ENCODE peak calls at places on chromosomes 16 and 17, in five cellular contexts. One of them, this sample, is unnamed.

GRCh38 chr17:82927311-82927660 is 87.5 kb upstream of the ZNF750 start:
- DNase-seq in epithelial cell of esophagus: no peak
- DNase-seq in cardiac fibroblast: no peak
- DNase-seq in GM23338: no peak
- DNase-seq in choroid plexus epithelial cell: no peak
- DNase-seq in this sample: no peak

GRCh38 chr16:30997000-30997886 is 12.2 kb downstream of the HSD3B7 start:
- DNase-seq in epithelial cell of esophagus: peak
- DNase-seq in cardiac fibroblast: peak
- DNase-seq in GM23338: peak
- DNase-seq in choroid plexus epithelial cell: peak
- DNase-seq in this sample: no peak

GRCh38 chr17:59165933-59166342 is 10.4 kb downstream of the PRR11 start:
- DNase-seq in epithelial cell of esophagus: peak
- DNase-seq in cardiac fibroblast: peak
- DNase-seq in GM23338: peak
- DNase-seq in choroid plexus epithelial cell: peak
- DNase-seq in this sample: peak

GRCh38 chr16:14324581-14324980 is 253.5 kb downstream of the MRTFB start:
- DNase-seq in epithelial cell of esophagus: no peak
- DNase-seq in cardiac fibroblast: peak
- DNase-seq in GM23338: no peak
- DNase-seq in choroid plexus epithelial cell: peak
- DNase-seq in this sample: no peak

GRCh38 chr17:19553036-19553435 is 19.4 kb downstream of the SLC47A1 start:
- DNase-seq in epithelial cell of esophagus: no peak
- DNase-seq in cardiac fibroblast: no peak
- DNase-seq in GM23338: no peak
- DNase-seq in choroid plexus epithelial cell: no peak
- DNase-seq in this sample: no peak

GRCh38 chr17:2874211-2874686 is 78.0 kb downstream of the RAP1GAP2 start:
- DNase-seq in epithelial cell of esophagus: peak
- DNase-seq in cardiac fibroblast: no peak
- DNase-seq in GM23338: peak
- DNase-seq in choroid plexus epithelial cell: no peak
- DNase-seq in this sample: no peak

GRCh38 chr17:29617125-29617480 is 5.6 kb downstream of the CORO6 start:
- DNase-seq in epithelial cell of esophagus: peak
- DNase-seq in cardiac fibroblast: peak
- DNase-seq in GM23338: peak
- DNase-seq in choroid plexus epithelial cell: peak
- DNase-seq in this sample: no peak

GRCh38 chr16:66605177-66605999 is 884 bp downstream of the CMTM3 start:
- DNase-seq in epithelial cell of esophagus: peak
- DNase-seq in cardiac fibroblast: peak
- DNase-seq in GM23338: peak
- DNase-seq in choroid plexus epithelial cell: peak
- DNase-seq in this sample: no peak

GRCh38 chr17:63156986-63157385 is 191.0 kb downstream of the TANC2 start:
- DNase-seq in epithelial cell of esophagus: no peak
- DNase-seq in cardiac fibroblast: no peak
- DNase-seq in GM23338: no peak
- DNase-seq in choroid plexus epithelial cell: no peak
- DNase-seq in this sample: no peak

GRCh38 chr16:59854846-59855439 is 1120.8 kb upstream of the GOT2 start:
- DNase-seq in epithelial cell of esophagus: no peak
- DNase-seq in cardiac fibroblast: no peak
- DNase-seq in GM23338: no peak
- DNase-seq in choroid plexus epithelial cell: no peak
- DNase-seq in this sample: no peak

GRCh38 chr17:7859028-7859427 is 1.2 kb downstream of the CYB5D1 start:
- DNase-seq in epithelial cell of esophagus: no peak
- DNase-seq in cardiac fibroblast: no peak
- DNase-seq in GM23338: no peak
- DNase-seq in choroid plexus epithelial cell: no peak
- DNase-seq in this sample: no peak

GRCh38 chr17:7858487-7858832 is 657 bp downstream of the CYB5D1 start:
- DNase-seq in epithelial cell of esophagus: peak
- DNase-seq in cardiac fibroblast: peak
- DNase-seq in GM23338: peak
- DNase-seq in choroid plexus epithelial cell: peak
- DNase-seq in this sample: no peak

GRCh38 chr17:7857724-7858486 is at the start of gene CYB5D1:
- DNase-seq in epithelial cell of esophagus: peak
- DNase-seq in cardiac fibroblast: peak
- DNase-seq in GM23338: peak
- DNase-seq in choroid plexus epithelial cell: peak
- DNase-seq in this sample: peak

GRCh38 chr17:7864995-7865650 is 7.3 kb downstream of the CYB5D1 start:
- DNase-seq in epithelial cell of esophagus: peak
- DNase-seq in cardiac fibroblast: peak
- DNase-seq in GM23338: no peak
- DNase-seq in choroid plexus epithelial cell: no peak
- DNase-seq in this sample: no peak

GRCh38 chr17:7862692-7863437 is 5.1 kb downstream of the CYB5D1 start:
- DNase-seq in epithelial cell of esophagus: peak
- DNase-seq in cardiac fibroblast: peak
- DNase-seq in GM23338: peak
- DNase-seq in choroid plexus epithelial cell: peak
- DNase-seq in this sample: no peak
- H3K4me3 ChIP-seq in epithelial cell of esophagus: no peak
- H3K4me3 ChIP-seq in cardiac fibroblast: no peak
- H3K4me3 ChIP-seq in GM23338: no peak
- H3K4me3 ChIP-seq in choroid plexus epithelial cell: no peak
- H3K4me3 ChIP-seq in this sample: no peak

GRCh38 chr17:60510031-60510430 is 16.0 kb downstream of the APPBP2 start:
- DNase-seq in epithelial cell of esophagus: no peak
- DNase-seq in cardiac fibroblast: no peak
- DNase-seq in GM23338: no peak
- DNase-seq in choroid plexus epithelial cell: no peak
- DNase-seq in this sample: no peak
- H3K4me3 ChIP-seq in epithelial cell of esophagus: no peak
- H3K4me3 ChIP-seq in cardiac fibroblast: no peak
- H3K4me3 ChIP-seq in GM23338: no peak
- H3K4me3 ChIP-seq in choroid plexus epithelial cell: no peak
- H3K4me3 ChIP-seq in this sample: no peak

GRCh38 chr17:50558955-50559614 is 1.4 kb upstream of the CACNA1G start:
- DNase-seq in epithelial cell of esophagus: no peak
- DNase-seq in cardiac fibroblast: no peak
- DNase-seq in GM23338: peak
- DNase-seq in choroid plexus epithelial cell: no peak
- DNase-seq in this sample: no peak
- H3K4me3 ChIP-seq in epithelial cell of esophagus: no peak
- H3K4me3 ChIP-seq in cardiac fibroblast: no peak
- H3K4me3 ChIP-seq in GM23338: peak
- H3K4me3 ChIP-seq in choroid plexus epithelial cell: peak
- H3K4me3 ChIP-seq in this sample: peak

GRCh38 chr17:33637534-33637933 is 344.4 kb upstream of the ASIC2 start:
- DNase-seq in epithelial cell of esophagus: no peak
- DNase-seq in cardiac fibroblast: no peak
- DNase-seq in GM23338: no peak
- DNase-seq in choroid plexus epithelial cell: no peak
- DNase-seq in this sample: no peak

GRCh38 chr17:33642002-33642401 is 348.9 kb upstream of the ASIC2 start:
- DNase-seq in epithelial cell of esophagus: no peak
- DNase-seq in cardiac fibroblast: no peak
- DNase-seq in GM23338: peak
- DNase-seq in choroid plexus epithelial cell: no peak
- DNase-seq in this sample: no peak

GRCh38 chr17:33640629-33641028 is 347.5 kb upstream of the ASIC2 start:
- DNase-seq in epithelial cell of esophagus: no peak
- DNase-seq in cardiac fibroblast: no peak
- DNase-seq in GM23338: peak
- DNase-seq in choroid plexus epithelial cell: no peak
- DNase-seq in this sample: no peak

DNA sequence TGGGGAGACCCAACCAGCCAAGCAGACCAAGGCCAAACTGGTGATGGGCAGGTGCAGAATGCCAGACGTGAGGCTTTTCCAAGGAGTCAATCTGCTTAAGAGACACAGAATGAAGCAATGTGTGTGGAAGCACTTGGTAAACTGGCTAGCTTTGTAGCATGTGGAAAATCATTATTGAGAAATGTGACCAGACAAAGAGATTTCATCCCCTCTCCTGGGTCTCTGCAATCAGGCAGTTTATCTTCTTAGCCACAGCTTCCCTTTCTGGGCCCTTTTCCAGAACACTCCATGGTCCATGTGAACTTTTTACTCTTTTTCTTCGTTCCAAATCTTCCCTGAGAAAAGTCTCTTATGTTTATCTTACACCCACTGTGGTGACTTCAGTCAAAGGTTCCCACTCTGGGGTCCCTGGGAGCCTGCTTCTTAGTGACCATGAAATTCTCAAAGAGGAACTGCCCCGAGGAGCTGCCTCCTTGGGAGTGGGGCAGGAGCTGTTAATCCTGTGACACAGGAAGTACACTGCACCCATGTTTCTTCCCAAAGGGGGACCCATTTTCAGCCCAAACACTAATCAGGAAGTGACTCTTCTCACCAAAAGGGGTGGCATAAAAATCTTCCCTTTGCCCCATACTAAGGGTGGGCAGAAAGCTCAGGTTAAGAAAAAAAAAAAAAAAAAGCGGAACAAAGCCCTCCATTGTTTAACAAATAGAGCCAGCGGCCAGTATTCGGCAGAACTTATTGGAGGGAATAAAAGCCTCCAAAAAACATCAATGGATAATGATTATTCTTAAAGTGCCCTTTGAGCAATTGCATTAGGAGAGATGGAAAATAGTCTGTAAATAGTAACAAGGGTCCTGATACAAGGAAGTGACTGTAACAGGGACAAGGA is 346.3 kb upstream of the ASIC2 start:
- DNase-seq in epithelial cell of esophagus: no peak
- DNase-seq in cardiac fibroblast: no peak
- DNase-seq in GM23338: peak
- DNase-seq in choroid plexus epithelial cell: no peak
- DNase-seq in this sample: no peak
- H3K4me3 ChIP-seq in epithelial cell of esophagus: no peak
- H3K4me3 ChIP-seq in cardiac fibroblast: no peak
- H3K4me3 ChIP-seq in GM23338: peak
- H3K4me3 ChIP-seq in choroid plexus epithelial cell: no peak
- H3K4me3 ChIP-seq in this sample: no peak

DNA sequence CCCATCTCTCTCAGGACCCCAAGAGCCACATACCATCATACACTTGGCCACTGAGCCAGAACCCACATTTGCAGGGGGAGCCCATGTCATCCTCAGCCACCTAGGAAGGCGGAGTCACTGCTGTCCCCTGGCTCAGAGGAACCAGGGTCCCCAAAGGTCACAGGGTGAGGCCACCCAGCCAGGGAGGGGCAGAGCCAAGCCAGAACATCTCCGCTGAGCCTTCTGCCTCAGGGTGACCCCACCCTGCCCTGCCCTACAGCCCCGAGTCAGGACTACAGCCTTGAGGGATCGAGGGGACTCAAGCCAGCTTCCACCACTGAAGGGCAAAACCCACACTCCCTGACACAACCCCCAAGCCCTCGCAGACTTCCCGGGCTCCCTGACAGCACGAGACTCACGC is 17.5 kb downstream of the PIEZO1 start:
- DNase-seq in epithelial cell of esophagus: no peak
- DNase-seq in cardiac fibroblast: no peak
- DNase-seq in GM23338: no peak
- DNase-seq in choroid plexus epithelial cell: no peak
- DNase-seq in this sample: no peak
- H3K4me3 ChIP-seq in epithelial cell of esophagus: no peak
- H3K4me3 ChIP-seq in cardiac fibroblast: no peak
- H3K4me3 ChIP-seq in GM23338: no peak
- H3K4me3 ChIP-seq in choroid plexus epithelial cell: no peak
- H3K4me3 ChIP-seq in this sample: no peak

GRCh38 chr17:27559996-27560481 is 70.9 kb upstream of the LGALS9 start:
- DNase-seq in epithelial cell of esophagus: peak
- DNase-seq in cardiac fibroblast: peak
- DNase-seq in GM23338: no peak
- DNase-seq in choroid plexus epithelial cell: peak
- DNase-seq in this sample: peak
- H3K4me3 ChIP-seq in epithelial cell of esophagus: no peak
- H3K4me3 ChIP-seq in cardiac fibroblast: peak
- H3K4me3 ChIP-seq in GM23338: no peak
- H3K4me3 ChIP-seq in choroid plexus epithelial cell: peak
- H3K4me3 ChIP-seq in this sample: peak

GRCh38 chr17:77429735-77429984 is 288.9 kb downstream of the SEC14L1 start:
- DNase-seq in epithelial cell of esophagus: no peak
- DNase-seq in cardiac fibroblast: no peak
- DNase-seq in GM23338: no peak
- DNase-seq in choroid plexus epithelial cell: no peak
- DNase-seq in this sample: no peak
- H3K4me3 ChIP-seq in epithelial cell of esophagus: no peak
- H3K4me3 ChIP-seq in cardiac fibroblast: no peak
- H3K4me3 ChIP-seq in GM23338: no peak
- H3K4me3 ChIP-seq in choroid plexus epithelial cell: no peak
- H3K4me3 ChIP-seq in this sample: no peak

GRCh38 chr17:50665838-50666237 is 31.2 kb downstream of the ABCC3 start:
- DNase-seq in epithelial cell of esophagus: no peak
- DNase-seq in cardiac fibroblast: no peak
- DNase-seq in GM23338: peak
- DNase-seq in choroid plexus epithelial cell: no peak
- DNase-seq in this sample: no peak

GRCh38 chr17:50662632-50663225 is 28.0 kb downstream of the ABCC3 start:
- DNase-seq in epithelial cell of esophagus: no peak
- DNase-seq in cardiac fibroblast: no peak
- DNase-seq in GM23338: no peak
- DNase-seq in choroid plexus epithelial cell: no peak
- DNase-seq in this sample: no peak

GRCh38 chr17:50661795-50662391 is 27.2 kb downstream of the ABCC3 start:
- DNase-seq in epithelial cell of esophagus: peak
- DNase-seq in cardiac fibroblast: peak
- DNase-seq in GM23338: peak
- DNase-seq in choroid plexus epithelial cell: peak
- DNase-seq in this sample: peak

GRCh38 chr17:50664788-50665458 is 30.2 kb downstream of the ABCC3 start:
- DNase-seq in epithelial cell of esophagus: no peak
- DNase-seq in cardiac fibroblast: no peak
- DNase-seq in GM23338: no peak
- DNase-seq in choroid plexus epithelial cell: no peak
- DNase-seq in this sample: no peak

GRCh38 chr17:50663812-50664374 is 29.2 kb downstream of the ABCC3 start:
- DNase-seq in epithelial cell of esophagus: no peak
- DNase-seq in cardiac fibroblast: no peak
- DNase-seq in GM23338: no peak
- DNase-seq in choroid plexus epithelial cell: no peak
- DNase-seq in this sample: no peak
- H3K4me3 ChIP-seq in epithelial cell of esophagus: no peak
- H3K4me3 ChIP-seq in cardiac fibroblast: no peak
- H3K4me3 ChIP-seq in GM23338: no peak
- H3K4me3 ChIP-seq in choroid plexus epithelial cell: no peak
- H3K4me3 ChIP-seq in this sample: no peak

GRCh38 chr16:88900653-88901052 is 34.2 kb upstream of the PABPN1L start:
- DNase-seq in epithelial cell of esophagus: no peak
- DNase-seq in cardiac fibroblast: no peak
- DNase-seq in GM23338: no peak
- DNase-seq in choroid plexus epithelial cell: no peak
- DNase-seq in this sample: no peak
- H3K4me3 ChIP-seq in epithelial cell of esophagus: no peak
- H3K4me3 ChIP-seq in cardiac fibroblast: no peak
- H3K4me3 ChIP-seq in GM23338: no peak
- H3K4me3 ChIP-seq in choroid plexus epithelial cell: no peak
- H3K4me3 ChIP-seq in this sample: no peak

GRCh38 chr16:85303354-85303883 is 191.1 kb upstream of the CIBAR2 start:
- DNase-seq in epithelial cell of esophagus: peak
- DNase-seq in cardiac fibroblast: peak
- DNase-seq in GM23338: peak
- DNase-seq in choroid plexus epithelial cell: peak
- DNase-seq in this sample: no peak
- H3K4me3 ChIP-seq in epithelial cell of esophagus: no peak
- H3K4me3 ChIP-seq in cardiac fibroblast: no peak
- H3K4me3 ChIP-seq in GM23338: no peak
- H3K4me3 ChIP-seq in choroid plexus epithelial cell: no peak
- H3K4me3 ChIP-seq in this sample: no peak